ENCODE peak calls at places on chromosomes 6 and 20, in seven cellular contexts. U is endothelial cell, M is fibroblast of the aortic adventitia, T is neural progenitor cell, H is ascending aorta, R is HFF-Myc, B is left ventricle myocardium inferior. C is an unnamed sample.

GRCh38 chr20:35886537-35886936 is 67.8 kb downstream of the SCAND1 start:
- DNase-seq in U (no peak), M (no peak), T (no peak), H (no peak), R (no peak), B (peak; percentile 57), C (no peak)

GRCh38 chr6:158272324-158272723 is 39.9 kb upstream of the TULP4 start:
- DNase-seq in U (no peak), M (no peak), T (no peak), H (no peak), R (no peak), B (no peak), C (no peak)

GRCh38 chr20:1983311-1983710 is 10.5 kb downstream of the PDYN start:
- DNase-seq in U (no peak), M (no peak), T (no peak), H (no peak), R (no peak), B (no peak), C (no peak)

GRCh38 chr6:470901-471448 is 79.4 kb downstream of the IRF4 start:
- DNase-seq in U (no peak), M (no peak), T (peak; percentile 31), H (no peak), R (no peak), B (no peak), C (no peak)

GRCh38 chr6:170162011-170162770 is 128.7 kb downstream of the DLL1 start:
- DNase-seq in U (no peak), M (no peak), T (no peak), H (no peak), R (no peak), B (no peak), C (no peak)

GRCh38 chr6:129280719-129281118 is 397.8 kb downstream of the LAMA2 start:
- DNase-seq in U (no peak), M (no peak), T (no peak), H (no peak), R (no peak), B (no peak), C (no peak)

GRCh38 chr6:41638801-41639555 is 710 bp downstream of the MDFI start:
- DNase-seq in U (peak; percentile 62), M (no peak), T (peak; percentile 73), H (no peak), R (no peak), B (no peak), C (no peak)

GRCh38 chr6:38420207-38420606 is 219.5 kb downstream of the BTBD9 start:
- DNase-seq in U (no peak), M (no peak), T (no peak), H (no peak), R (peak; percentile 11), B (no peak), C (no peak)

GRCh38 chr20:62378215-62378614 is 8.7 kb upstream of the RPS21 start:
- DNase-seq in U (no peak), M (no peak), T (no peak), H (no peak), R (no peak), B (no peak), C (no peak)

GRCh38 chr6:138662474-138662873 is 111.1 kb upstream of the CCDC28A start:
- DNase-seq in U (no peak), M (no peak), T (no peak), H (no peak), R (no peak), B (no peak), C (peak; percentile 32)

GRCh38 chr20:43925215-43925614 is 10.6 kb downstream of the TOX2 start:
- DNase-seq in U (no peak), M (no peak), T (no peak), H (no peak), R (no peak), B (no peak), C (no peak)

GRCh38 chr20:43926691-43927090 is 12.0 kb downstream of the TOX2 start:
- DNase-seq in U (no peak), M (no peak), T (no peak), H (no peak), R (no peak), B (no peak), C (no peak)

GRCh38 chr20:43926287-43926686 is 11.6 kb downstream of the TOX2 start:
- DNase-seq in U (no peak), M (no peak), T (no peak), H (no peak), R (no peak), B (no peak), C (no peak)

GRCh38 chr20:43923917-43924316 is 9.3 kb downstream of the TOX2 start:
- DNase-seq in U (no peak), M (no peak), T (no peak), H (no peak), R (no peak), B (no peak), C (no peak)

GRCh38 chr20:43925786-43926185 is 11.1 kb downstream of the TOX2 start:
- DNase-seq in U (no peak), M (peak; percentile 47), T (no peak), H (no peak), R (no peak), B (peak; percentile 30), C (no peak)
- TF ChIP-seq CTCF in U (no peak), M (no peak), T (no peak), H (no peak), R (no peak), B (no peak), C (no peak)

DNA sequence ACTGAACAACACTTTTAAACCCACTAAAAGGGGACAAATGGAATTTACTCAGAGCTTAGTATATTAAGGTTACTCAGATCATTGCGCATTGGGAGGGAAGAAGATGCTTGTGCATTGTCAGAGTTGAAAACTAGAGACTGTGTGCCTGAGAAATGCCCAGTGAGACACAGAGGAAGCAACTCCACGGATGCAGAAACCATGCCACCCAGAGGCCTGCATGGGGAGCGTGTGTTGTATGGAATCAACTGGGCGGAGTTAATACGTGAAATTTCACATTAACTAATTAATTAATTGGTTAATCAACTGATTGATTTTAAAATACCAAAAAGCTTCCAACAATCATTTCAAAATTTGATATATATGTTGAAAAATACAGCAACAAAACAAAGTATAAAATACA is 391.6 kb downstream of the PLCB1 start:
- DNase-seq in U (no peak), M (no peak), T (peak; percentile 15), H (no peak), R (no peak), B (no peak), C (no peak)
- TF ChIP-seq CTCF in U (no peak), M (no peak), T (peak; percentile 38), H (no peak), R (peak; percentile 14), B (no peak), C (peak; percentile 41)

GRCh38 chr20:19828233-19828632 is 70.2 kb downstream of the RIN2 start:
- DNase-seq in U (no peak), M (no peak), T (no peak), H (no peak), R (no peak), B (no peak), C (no peak)
- TF ChIP-seq CTCF in U (no peak), M (peak; percentile 18), T (no peak), H (no peak), R (peak; percentile 23), B (peak; percentile 57), C (peak; percentile 19)

DNA sequence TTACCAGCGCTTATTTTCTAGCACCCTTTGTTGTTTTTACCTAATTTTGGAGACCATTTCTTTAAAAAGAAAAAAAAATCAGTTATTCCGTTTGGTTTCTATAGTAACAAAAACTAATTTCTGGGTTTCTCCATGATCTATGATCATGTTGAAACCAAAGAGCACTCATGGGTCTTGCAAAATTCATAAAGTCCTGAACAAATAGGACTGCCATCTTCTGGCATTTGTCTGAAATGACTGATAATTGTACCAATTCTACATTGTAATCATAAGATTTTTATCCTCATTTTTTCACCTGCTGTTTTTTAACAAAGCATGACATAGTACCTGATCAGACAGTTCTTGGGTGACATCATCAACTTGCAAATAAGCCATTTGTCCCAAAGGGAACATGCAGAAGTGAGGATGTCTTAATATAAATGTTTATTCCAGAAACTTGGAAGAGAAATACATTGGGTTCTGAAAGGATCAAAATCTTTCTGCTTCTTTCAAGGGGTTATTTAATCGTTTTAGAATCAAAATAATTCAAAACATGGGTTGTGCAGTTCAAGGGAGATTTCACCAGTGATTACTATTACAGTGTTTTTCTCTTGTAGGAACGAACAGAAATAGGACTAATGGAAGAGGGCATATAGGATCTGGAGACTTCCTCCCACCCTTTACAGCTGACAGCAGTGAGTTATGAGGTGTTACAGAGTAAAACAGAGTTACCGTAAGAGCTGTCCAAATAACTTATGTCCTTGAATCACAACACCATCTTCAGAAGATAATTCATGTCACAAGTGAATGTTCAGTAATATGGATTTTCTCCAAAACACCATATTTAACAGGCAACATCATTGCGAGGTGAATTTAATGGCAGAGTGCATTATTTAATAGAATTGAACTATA is 87.1 kb upstream of the GJE1 start:
- DNase-seq in U (no peak), M (peak; percentile 68), T (no peak), H (no peak), R (peak; percentile 72), B (no peak), C (no peak)
- TF ChIP-seq CTCF in U (no peak), M (peak; percentile 50), T (peak; percentile 4), H (no peak), R (no peak), B (no peak), C (peak; percentile 39)

GRCh38 chr6:72580281-72580940 is 41.5 kb upstream of the KCNQ5 start:
- DNase-seq in U (peak; percentile 10), M (peak; percentile 89), T (peak; percentile 36), H (no peak), R (peak; percentile 52), B (no peak), C (peak; percentile 28)
- TF ChIP-seq CTCF in U (no peak), M (peak; percentile 69), T (peak; percentile 58), H (no peak), R (peak; percentile 74), B (no peak), C (peak; percentile 75)

DNA sequence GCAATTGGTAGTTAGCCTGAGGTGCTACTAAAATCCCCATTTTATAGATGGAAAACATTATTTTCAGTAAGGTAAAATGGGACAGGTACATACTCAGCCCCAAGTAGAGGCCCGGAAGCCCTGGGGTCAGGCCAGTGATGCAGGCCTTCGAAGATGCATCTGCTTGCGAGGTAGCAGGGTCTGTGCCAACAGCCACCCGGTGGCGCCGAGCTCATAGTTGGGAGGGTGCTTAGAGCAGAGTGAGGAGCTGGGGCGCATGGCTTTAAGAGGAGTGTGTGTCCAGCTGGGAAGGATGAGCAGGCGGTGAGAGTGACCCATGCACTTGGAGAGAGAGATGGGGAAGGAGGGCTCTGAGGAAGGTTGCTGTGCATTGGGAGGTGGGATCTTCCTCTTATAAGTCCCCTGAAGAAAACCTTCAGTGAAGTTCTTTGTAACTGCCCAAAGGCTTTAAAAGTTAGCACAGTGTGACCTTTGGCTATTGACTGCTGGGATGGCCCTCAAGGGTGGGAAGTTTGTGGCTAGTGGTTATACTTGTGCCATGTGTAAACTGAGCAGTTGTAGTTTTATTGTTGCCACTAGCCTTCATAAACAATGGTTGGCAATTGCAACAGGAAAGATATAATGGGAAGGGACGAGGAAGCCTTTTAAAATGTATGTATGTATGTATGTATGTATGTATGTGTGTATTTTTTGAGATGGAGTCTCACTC is 71.1 kb downstream of the TOX2 start:
- DNase-seq in U (no peak), M (no peak), T (no peak), H (no peak), R (no peak), B (no peak), C (no peak)
- TF ChIP-seq CTCF in U (no peak), M (no peak), T (no peak), H (no peak), R (no peak), B (no peak), C (no peak)

GRCh38 chr6:28399370-28400121 is at the start of gene ZSCAN12:
- DNase-seq in U (peak; percentile 80), M (peak; percentile 90), T (peak; percentile 90), H (peak; percentile 90), R (peak; percentile 70), B (peak; percentile 77), C (peak; percentile 48)
- TF ChIP-seq CTCF in U (no peak), M (peak; percentile 45), T (peak; percentile 78), H (peak; percentile 34), R (peak; percentile 71), B (peak; percentile 57), C (peak; percentile 49)